ENCODE peak calls at places on chromosomes 7 and 10, in four cellular contexts. D, B, C and R are unnamed samples.

GRCh38 chr7:101138149-101138870 is 11.4 kb downstream of the SERPINE1 start:
- DNase-seq in C (peak), D (peak), B (peak), R (no peak)

GRCh38 chr10:21092683-21093524 is 195.8 kb upstream of the NEBL start:
- DNase-seq in C (no peak), B (no peak), D (no peak), R (no peak)

GRCh38 chr7:16318989-16319915 is 102.1 kb downstream of the CRPPA start:
- DNase-seq in C (no peak), D (no peak), B (no peak), R (no peak)

GRCh38 chr7:155576900-155577508 is 30.6 kb upstream of the CNPY1 start:
- DNase-seq in C (no peak), B (no peak), D (no peak), R (no peak)

GRCh38 chr10:72097448-72098300 is 9.3 kb upstream of the SPOCK2 start:
- DNase-seq in C (no peak), B (no peak), D (no peak), R (no peak)

GRCh38 chr7:148588168-148588890 is 2.2 kb upstream of the C7orf33 start:
- DNase-seq in B (no peak), D (no peak), C (peak), R (no peak)

GRCh38 chr10:19250542-19250941 is 201.9 kb downstream of the MALRD1 start:
- DNase-seq in B (no peak), D (no peak), C (no peak), R (no peak)

GRCh38 chr10:60955957-60956425 is 12.0 kb upstream of the RHOBTB1 start:
- DNase-seq in D (no peak), B (no peak), C (no peak), R (no peak)

GRCh38 chr10:61764486-61764885 is 101.8 kb downstream of the CABCOCO1 start:
- DNase-seq in B (no peak), C (no peak), D (no peak), R (no peak)

GRCh38 chr7:8433477-8434289 is at the start of gene NXPH1:
- DNase-seq in B (peak), D (no peak), C (peak), R (peak)

GRCh38 chr7:14504134-14504533 is 398.4 kb downstream of the DGKB start:
- DNase-seq in C (peak), B (no peak), D (no peak), R (no peak)

GRCh38 chr7:131538071-131538790 is 18.2 kb downstream of the PODXL start:
- DNase-seq in C (no peak), D (no peak), B (no peak), R (no peak)

GRCh38 chr7:158861936-158862704 is 5.8 kb downstream of the DYNC2I1 start:
- DNase-seq in D (no peak), C (no peak), B (no peak), R (no peak)
- TF ChIP-seq CTCF in D (no peak), C (no peak), B (no peak), R (no peak)

GRCh38 chr10:115710136-115710535 is 562.9 kb downstream of the GFRA1 start:
- DNase-seq in C (no peak), D (no peak), B (no peak), R (no peak)
- TF ChIP-seq CTCF in C (no peak), D (no peak), B (peak), R (no peak)

DNA sequence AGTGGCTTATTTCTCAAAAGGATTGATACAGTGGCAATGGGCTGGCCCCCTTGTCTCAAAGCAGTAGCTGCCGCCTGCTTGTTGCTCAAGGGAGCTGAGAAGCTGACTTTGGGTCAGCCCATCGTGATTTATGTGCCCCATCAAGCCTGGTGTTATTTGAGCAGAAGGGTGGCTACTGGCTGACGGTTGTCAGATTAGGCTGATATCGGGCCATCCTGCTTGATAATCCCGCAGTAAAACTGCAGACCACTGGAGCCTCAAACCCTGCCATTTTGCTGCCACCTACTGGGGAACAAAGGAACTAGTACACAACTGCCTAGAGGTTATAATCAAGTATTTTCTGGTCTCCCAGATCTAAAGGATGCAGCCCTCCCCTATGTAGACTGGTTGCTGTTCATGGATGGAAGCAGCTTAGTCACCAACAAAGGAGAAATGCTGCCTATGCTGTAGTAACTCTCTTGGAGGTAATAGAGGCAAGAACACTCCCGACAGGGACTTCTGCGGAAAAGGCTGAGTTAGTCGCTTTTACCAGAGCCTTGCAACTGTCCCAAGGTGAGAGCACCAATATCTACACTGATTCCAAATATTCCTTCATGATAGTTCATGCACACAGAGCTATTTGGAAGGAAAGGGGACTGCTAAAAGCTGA is 65.9 kb upstream of the ZNF92 start:
- DNase-seq in B (peak), D (peak), C (peak), R (peak)
- TF ChIP-seq CTCF in B (peak), D (peak), C (peak), R (peak)

DNA sequence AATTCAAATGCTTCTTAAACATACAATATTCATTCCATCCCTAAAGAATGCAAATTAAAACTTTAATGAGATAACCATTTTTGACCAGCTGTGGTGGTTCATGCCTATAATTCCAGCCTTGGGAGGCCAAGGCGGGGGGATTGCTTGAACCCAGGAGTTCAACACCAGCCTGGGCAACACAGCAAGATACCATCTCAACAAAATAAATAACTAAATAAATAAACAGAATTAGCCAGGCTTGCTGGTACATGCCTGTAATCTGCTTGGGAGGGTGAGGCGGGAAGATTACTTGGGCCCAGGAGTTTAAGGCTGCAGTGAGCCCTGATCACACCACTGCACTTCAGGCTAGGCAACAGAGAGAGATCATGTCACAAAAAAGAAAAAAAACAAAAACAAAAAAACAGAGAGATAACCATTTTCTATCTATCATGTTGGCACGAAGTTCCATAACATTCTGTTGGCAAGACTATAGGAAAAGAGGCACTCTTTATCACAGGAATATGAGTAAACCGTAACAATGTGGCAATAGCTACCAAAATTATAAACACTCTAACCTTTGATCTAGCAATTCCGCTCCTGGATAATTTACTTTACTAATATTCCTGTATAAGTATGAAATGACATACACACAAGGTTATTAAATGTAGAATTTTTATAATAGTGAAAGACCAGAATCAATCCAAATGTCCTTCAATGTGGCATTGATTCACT is 52.2 kb downstream of the ATAD1 start:
- DNase-seq in B (no peak), C (no peak), D (no peak), R (no peak)
- TF ChIP-seq CTCF in B (no peak), C (no peak), D (no peak), R (no peak)

DNA sequence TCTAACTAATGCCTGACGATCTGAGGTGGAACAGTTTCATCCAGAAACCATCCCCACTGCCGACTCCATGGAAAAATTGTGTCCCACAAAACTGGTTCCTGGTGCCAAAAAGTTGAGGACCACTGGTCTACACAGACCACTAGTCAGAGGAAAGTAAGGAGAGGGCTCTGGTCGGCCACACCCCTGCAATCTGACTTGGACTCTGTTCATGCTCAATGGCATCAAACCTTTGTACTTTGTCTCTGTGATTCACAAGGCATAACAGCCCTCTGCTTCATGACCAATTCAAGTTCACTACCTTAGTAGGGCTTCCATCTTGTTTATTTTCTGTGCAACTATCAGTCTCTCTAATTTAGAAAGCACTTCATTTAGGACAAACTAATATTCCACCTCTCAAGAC is 1.8 kb downstream of the TUBAL3 start:
- DNase-seq in B (no peak), D (no peak), C (no peak), R (no peak)
- TF ChIP-seq CTCF in B (no peak), D (no peak), C (no peak), R (no peak)

GRCh38 chr7:128872394-128872824 is 9.8 kb downstream of the ATP6V1F start:
- DNase-seq in D (no peak), B (no peak), C (no peak), R (no peak)
- TF ChIP-seq CTCF in D (no peak), B (peak), C (peak), R (peak)